ENCODE peak calls at places on chromosomes 12 and 14, in seven cellular contexts. U is small intestine, E is uterus, Q is right lobe of liver, L is HCT116, K is neuronal stem cell, T is pancreas. D is an unnamed sample.

GRCh38 chr14:102878970-102879460 is 43.4 kb upstream of the AMN start:
- DNase-seq in U (peak), E (no peak), Q (no peak), L (no peak), K (no peak), T (no peak), D (no peak)

GRCh38 chr12:72273499-72273837 is 1.3 kb downstream of the TRHDE start:
- DNase-seq in U (no peak), E (no peak), Q (no peak), L (no peak), K (no peak), T (peak), D (no peak)

GRCh38 chr12:153080-153746 is 60.7 kb downstream of the SLC6A12 start:
- DNase-seq in U (peak), E (no peak), Q (peak), L (peak), K (peak), T (peak), D (peak)

GRCh38 chr14:89681086-89682018 is 264.3 kb upstream of the FOXN3 start:
- DNase-seq in U (peak), E (no peak), Q (no peak), L (no peak), K (no peak), T (no peak), D (no peak)

GRCh38 chr12:128980623-128981022 is 127.3 kb downstream of the GLT1D1 start:
- DNase-seq in U (no peak), E (no peak), Q (no peak), L (no peak), K (no peak), T (no peak), D (no peak)

GRCh38 chr14:38278035-38278434 is 22.1 kb upstream of the CLEC14A start:
- DNase-seq in U (no peak), E (no peak), Q (no peak), L (no peak), K (no peak), T (no peak), D (no peak)

GRCh38 chr12:118999107-118999506 is 17.8 kb downstream of the SRRM4 start:
- DNase-seq in U (no peak), E (no peak), Q (no peak), L (no peak), K (no peak), T (no peak), D (no peak)

GRCh38 chr14:102510616-102511520 is 1.3 kb upstream of the ANKRD9 start:
- DNase-seq in U (peak), E (no peak), Q (peak), L (no peak), K (peak), T (peak), D (no peak)

GRCh38 chr14:96592591-96593388 is 90.6 kb downstream of the PAPOLA start:
- DNase-seq in U (peak), E (no peak), Q (no peak), L (no peak), K (peak), T (peak), D (peak)

GRCh38 chr12:94272280-94272679 is 123.9 kb downstream of the PLXNC1 start:
- DNase-seq in U (no peak), E (no peak), Q (no peak), L (no peak), K (no peak), T (no peak), D (no peak)

GRCh38 chr12:112841891-112842290 is 50.3 kb downstream of the RPH3A start:
- DNase-seq in U (no peak), E (no peak), Q (no peak), L (no peak), K (no peak), T (no peak), D (no peak)

GRCh38 chr12:124745891-124746570 is 117.6 kb downstream of the SCARB1 start:
- DNase-seq in U (peak), E (peak), Q (peak), L (peak), K (peak), T (peak), D (peak)

GRCh38 chr14:34122081-34122480 is 171.2 kb upstream of the EGLN3 start:
- DNase-seq in U (no peak), E (no peak), Q (no peak), L (no peak), K (no peak), T (no peak), D (no peak)

GRCh38 chr12:65999564-66000280 is 130.8 kb downstream of the LLPH start:
- DNase-seq in U (no peak), E (no peak), Q (no peak), L (no peak), K (no peak), T (no peak), D (no peak)

GRCh38 chr12:89461649-89462612 is 62.7 kb downstream of the GALNT4 start:
- DNase-seq in U (peak), E (no peak), Q (no peak), L (peak), K (no peak), T (no peak), D (no peak)

GRCh38 chr12:18810537-18811253 is 72.8 kb downstream of the CAPZA3 start:
- DNase-seq in U (no peak), E (no peak), Q (no peak), L (no peak), K (no peak), T (no peak), D (no peak)

GRCh38 chr12:31033146-31033545 is 40.5 kb upstream of the DDX11 start:
- DNase-seq in U (no peak), E (no peak), Q (no peak), L (no peak), K (no peak), T (no peak), D (no peak)

GRCh38 chr14:106845286-106846087 is 1319.1 kb downstream of the TMEM121 start:
- DNase-seq in U (peak), E (no peak), Q (peak), L (no peak), K (no peak), T (peak), D (no peak)
- H3K27ac ChIP-seq in U (peak), E (peak), Q (peak), L (no peak), K (no peak), T (peak), D (no peak)

DNA sequence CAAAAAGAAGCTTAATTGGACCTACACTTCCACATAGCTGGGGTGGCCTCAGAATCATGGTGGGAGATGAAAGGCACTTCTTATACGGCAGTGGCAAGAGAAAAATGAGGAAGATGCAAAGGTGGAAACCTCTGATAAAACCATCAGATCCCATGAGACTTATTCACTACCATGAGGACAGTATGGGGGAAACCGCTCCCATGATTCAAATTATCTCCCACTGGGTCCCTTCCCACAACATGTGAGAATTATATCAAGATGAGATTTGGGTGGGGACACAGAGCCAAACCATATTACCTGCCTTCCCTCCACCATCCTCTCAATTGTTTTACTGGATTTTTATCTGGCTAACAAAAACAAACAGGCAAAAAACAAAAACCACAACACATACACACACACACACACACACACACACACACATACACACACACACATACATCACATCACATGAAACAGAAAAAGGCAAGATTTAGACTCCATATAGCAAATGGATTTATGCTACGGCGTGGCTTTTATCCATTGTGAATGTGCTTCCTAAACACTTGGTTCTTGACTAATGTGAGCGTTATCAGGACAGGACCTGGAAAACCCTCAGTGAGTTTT is 66.7 kb downstream of the ZFP36L1 start:
- DNase-seq in U (no peak), E (no peak), Q (no peak), L (no peak), K (no peak), T (no peak), D (no peak)
- H3K27ac ChIP-seq in U (no peak), E (no peak), Q (no peak), L (no peak), K (no peak), T (no peak), D (no peak)

GRCh38 chr12:57165741-57166140 is 18.3 kb upstream of the LRP1-AS start:
- DNase-seq in U (peak), E (no peak), Q (no peak), L (peak), K (no peak), T (no peak), D (no peak)

GRCh38 chr12:57164454-57164853 is 17.0 kb upstream of the LRP1-AS start:
- DNase-seq in U (no peak), E (no peak), Q (no peak), L (no peak), K (no peak), T (no peak), D (no peak)

GRCh38 chr12:57164966-57165365 is 17.5 kb upstream of the LRP1-AS start:
- DNase-seq in U (no peak), E (no peak), Q (no peak), L (no peak), K (no peak), T (no peak), D (no peak)

GRCh38 chr12:57169046-57169795 is 21.8 kb upstream of the LRP1-AS start:
- DNase-seq in U (no peak), E (no peak), Q (no peak), L (no peak), K (no peak), T (no peak), D (no peak)

GRCh38 chr12:57166971-57167371 is 19.6 kb upstream of the LRP1-AS start:
- DNase-seq in U (no peak), E (peak), Q (no peak), L (no peak), K (no peak), T (no peak), D (no peak)
- H3K27ac ChIP-seq in U (no peak), E (peak), Q (no peak), L (no peak), K (no peak), T (no peak), D (peak)

GRCh38 chr12:44542716-44543115 is 333.4 kb downstream of the NELL2 start:
- DNase-seq in U (no peak), E (no peak), Q (no peak), L (no peak), K (no peak), T (no peak), D (no peak)

GRCh38 chr12:44544018-44544417 is 332.1 kb downstream of the NELL2 start:
- DNase-seq in U (no peak), E (no peak), Q (no peak), L (no peak), K (no peak), T (no peak), D (no peak)

GRCh38 chr12:44550377-44550776 is 325.7 kb downstream of the NELL2 start:
- DNase-seq in U (no peak), E (no peak), Q (no peak), L (no peak), K (no peak), T (no peak), D (no peak)

GRCh38 chr12:44551631-44552030 is 324.5 kb downstream of the NELL2 start:
- DNase-seq in U (no peak), E (no peak), Q (no peak), L (no peak), K (no peak), T (no peak), D (no peak)

DNA sequence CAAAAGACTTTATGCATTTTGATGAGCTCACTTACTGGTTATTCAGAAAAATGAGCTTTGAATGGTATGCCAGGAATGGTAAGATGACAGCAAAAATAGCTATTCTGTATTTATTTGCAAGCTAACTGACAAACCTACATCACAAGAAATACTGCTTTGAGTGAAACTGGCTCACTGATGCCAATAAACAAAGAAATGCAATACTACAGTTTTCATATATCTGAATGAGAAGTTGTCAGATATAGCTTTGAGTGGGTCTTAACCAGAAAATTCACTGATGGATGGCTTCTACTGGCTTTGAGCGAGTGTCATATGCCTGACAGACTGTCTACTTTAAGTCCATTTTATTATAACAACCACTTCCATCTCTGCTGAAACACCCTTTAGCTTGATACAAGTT is 330.1 kb downstream of the NELL2 start:
- DNase-seq in U (no peak), E (no peak), Q (no peak), L (no peak), K (no peak), T (no peak), D (no peak)
- H3K27ac ChIP-seq in U (no peak), E (no peak), Q (no peak), L (no peak), K (no peak), T (no peak), D (no peak)

GRCh38 chr12:6374028-6374780 is 1.2 kb downstream of the SCNN1A start:
- DNase-seq in U (no peak), E (no peak), Q (peak), L (no peak), K (no peak), T (no peak), D (no peak)

GRCh38 chr12:6374781-6375150 is 597 bp downstream of the SCNN1A start:
- DNase-seq in U (no peak), E (no peak), Q (no peak), L (no peak), K (no peak), T (no peak), D (no peak)

GRCh38 chr12:6372403-6373003 is 2.9 kb downstream of the SCNN1A start:
- DNase-seq in U (no peak), E (no peak), Q (no peak), L (peak), K (no peak), T (no peak), D (no peak)

GRCh38 chr12:6370994-6371754 is 4.2 kb downstream of the SCNN1A start:
- DNase-seq in U (peak), E (peak), Q (peak), L (peak), K (peak), T (peak), D (no peak)

GRCh38 chr12:6373022-6373787 is 2.2 kb downstream of the SCNN1A start:
- DNase-seq in U (peak), E (no peak), Q (peak), L (peak), K (no peak), T (no peak), D (no peak)
- H3K27ac ChIP-seq in U (peak), E (peak), Q (no peak), L (peak), K (no peak), T (peak), D (no peak)

GRCh38 chr12:116246490-116247179 is 30.9 kb downstream of the MED13L start:
- DNase-seq in U (no peak), E (no peak), Q (no peak), L (no peak), K (no peak), T (no peak), D (no peak)
- H3K27ac ChIP-seq in U (no peak), E (no peak), Q (no peak), L (no peak), K (no peak), T (no peak), D (no peak)

GRCh38 chr12:52057958-52058576 is 6.8 kb downstream of the NR4A1 start:
- DNase-seq in U (no peak), E (no peak), Q (no peak), L (no peak), K (no peak), T (no peak), D (no peak)
- H3K27ac ChIP-seq in U (no peak), E (no peak), Q (no peak), L (no peak), K (no peak), T (no peak), D (peak)

GRCh38 chr12:13186292-13186691 is 10.2 kb upstream of the EMP1 start:
- DNase-seq in U (peak), E (no peak), Q (no peak), L (no peak), K (no peak), T (no peak), D (no peak)
- H3K27ac ChIP-seq in U (no peak), E (no peak), Q (no peak), L (no peak), K (no peak), T (no peak), D (no peak)